ENCODE peak calls at places on chromosome 15, in five cellular contexts. One of them, this sample, is unnamed.

GRCh38 chr15:84915011-84915958 is 30.8 kb downstream of the SLC28A1 start:
- DNase-seq in EH: peak
- DNase-seq in stimulated activated CD4-positive, alpha-beta T cell treated with anti-CD3 and anti-CD28 coated beads, TNF-alpha, amount 100 ng/mL, for 4 hours: no peak
- DNase-seq in Panc1: no peak
- DNase-seq in upper lobe of right lung: peak
- DNase-seq in this sample: peak

GRCh38 chr15:31235298-31236183 is 91.1 kb upstream of the KLF13 start:
- DNase-seq in stimulated activated CD4-positive, alpha-beta T cell treated with anti-CD3 and anti-CD28 coated beads, TNF-alpha, amount 100 ng/mL, for 4 hours: no peak
- DNase-seq in Panc1: no peak
- DNase-seq in EH: peak
- DNase-seq in upper lobe of right lung: no peak
- DNase-seq in this sample: peak

GRCh38 chr15:77012868-77013267 is 17.9 kb downstream of the PSTPIP1 start:
- DNase-seq in EH: no peak
- DNase-seq in stimulated activated CD4-positive, alpha-beta T cell treated with anti-CD3 and anti-CD28 coated beads, TNF-alpha, amount 100 ng/mL, for 4 hours: no peak
- DNase-seq in upper lobe of right lung: no peak
- DNase-seq in Panc1: no peak
- DNase-seq in this sample: no peak

GRCh38 chr15:80058851-80059785 is at the start of gene ZFAND6:
- DNase-seq in Panc1: peak
- DNase-seq in EH: peak
- DNase-seq in upper lobe of right lung: peak
- DNase-seq in stimulated activated CD4-positive, alpha-beta T cell treated with anti-CD3 and anti-CD28 coated beads, TNF-alpha, amount 100 ng/mL, for 4 hours: peak
- DNase-seq in this sample: peak

GRCh38 chr15:28909958-28910500 is 24.3 kb downstream of the APBA2 start:
- DNase-seq in upper lobe of right lung: peak
- DNase-seq in stimulated activated CD4-positive, alpha-beta T cell treated with anti-CD3 and anti-CD28 coated beads, TNF-alpha, amount 100 ng/mL, for 4 hours: no peak
- DNase-seq in EH: no peak
- DNase-seq in Panc1: no peak
- DNase-seq in this sample: no peak

GRCh38 chr15:48607846-48608245 is 37.7 kb downstream of the FBN1 start:
- DNase-seq in stimulated activated CD4-positive, alpha-beta T cell treated with anti-CD3 and anti-CD28 coated beads, TNF-alpha, amount 100 ng/mL, for 4 hours: no peak
- DNase-seq in upper lobe of right lung: no peak
- DNase-seq in Panc1: no peak
- DNase-seq in EH: no peak
- DNase-seq in this sample: no peak

GRCh38 chr15:99452010-99452409 is 113.8 kb upstream of the MEF2A start:
- DNase-seq in EH: no peak
- DNase-seq in Panc1: no peak
- DNase-seq in upper lobe of right lung: peak
- DNase-seq in stimulated activated CD4-positive, alpha-beta T cell treated with anti-CD3 and anti-CD28 coated beads, TNF-alpha, amount 100 ng/mL, for 4 hours: no peak
- DNase-seq in this sample: no peak

GRCh38 chr15:68612979-68613740 is 34.4 kb downstream of the CORO2B start:
- DNase-seq in stimulated activated CD4-positive, alpha-beta T cell treated with anti-CD3 and anti-CD28 coated beads, TNF-alpha, amount 100 ng/mL, for 4 hours: no peak
- DNase-seq in upper lobe of right lung: no peak
- DNase-seq in Panc1: no peak
- DNase-seq in EH: peak
- DNase-seq in this sample: no peak

This sample was measured in adipocyte.